ENCODE peak calls at places on chromosomes 12 and 14, in seven cellular contexts. J, M, O, L, X, R and F are unnamed samples.
A peak's percentile ranks its signal among the peaks of the same experiment; 100 is the strongest.

GRCh38 chr14:74964787-74965769 is 9.7 kb upstream of the PGF start:
- DNase-seq in M (peak; percentile 50), J (no peak), R (no peak), L (no peak), O (no peak), X (no peak), F (no peak)

GRCh38 chr14:75196064-75196463 is 19.7 kb upstream of the TMED10 start:
- DNase-seq in R (peak; percentile 9), M (no peak), O (no peak), L (no peak), J (no peak), X (no peak), F (no peak)

GRCh38 chr14:54025661-54026060 is 69.0 kb upstream of the BMP4 start:
- DNase-seq in L (peak; percentile 14), X (no peak), M (no peak), O (peak; percentile 12), J (peak; percentile 27), R (no peak), F (no peak)

GRCh38 chr12:42135264-42135814 is 9.3 kb downstream of the GXYLT1 start:
- DNase-seq in J (peak; percentile 11), O (no peak), X (no peak), R (no peak), M (peak; percentile 63), L (no peak), F (no peak)

GRCh38 chr12:108547633-108548172 is 13.3 kb downstream of the SART3 start:
- DNase-seq in O (no peak), R (no peak), L (no peak), M (no peak), X (no peak), J (no peak), F (no peak)

GRCh38 chr14:74549588-74549987 is 56.0 kb downstream of the ISCA2 start:
- DNase-seq in M (no peak), J (no peak), O (no peak), R (no peak), X (no peak), L (peak; percentile 54), F (no peak)

GRCh38 chr14:92578511-92578910 is 64.9 kb downstream of the RIN3 start:
- DNase-seq in J (no peak), L (no peak), M (no peak), X (no peak), R (no peak), O (no peak), F (no peak)

GRCh38 chr14:30621354-30621953 is 665 bp upstream of the SCFD1 start:
- DNase-seq in L (no peak), R (no peak), O (no peak), J (no peak), X (peak; percentile 10), M (no peak), F (no peak)

GRCh38 chr12:105676694-105677093 is 346.2 kb downstream of the C12orf75 start:
- DNase-seq in X (no peak), J (no peak), R (no peak), O (no peak), M (no peak), L (no peak), F (peak; percentile 31)

GRCh38 chr12:12718853-12719252 is 1.7 kb downstream of the CDKN1B start:
- DNase-seq in L (no peak), J (no peak), R (no peak), O (no peak), X (peak; percentile 31), M (no peak), F (no peak)

GRCh38 chr12:53713516-53713915 is 13.7 kb downstream of the CALCOCO1 start:
- DNase-seq in M (no peak), X (no peak), O (no peak), J (no peak), L (no peak), R (no peak), F (no peak)

GRCh38 chr12:121300083-121300819 is 3.7 kb upstream of the CAMKK2 start:
- DNase-seq in L (peak; percentile 98), M (no peak), J (no peak), R (peak; percentile 1), X (no peak), O (no peak), F (no peak)

GRCh38 chr12:49622501-49623141 is 740 bp upstream of the PRPF40B start:
- DNase-seq in M (no peak), J (no peak), L (no peak), X (peak; percentile 61), R (no peak), O (peak; percentile 28), F (peak; percentile 39)

GRCh38 chr14:91177073-91177796 is 63.4 kb downstream of the DGLUCY start:
- DNase-seq in M (peak; percentile 40), O (peak; percentile 57), R (peak; percentile 40), X (peak; percentile 72), J (peak; percentile 69), L (peak; percentile 21), F (peak; percentile 65)

GRCh38 chr12:124694846-124695497 is 127.6 kb upstream of the NCOR2 start:
- DNase-seq in M (no peak), X (peak; percentile 26), O (no peak), R (no peak), L (no peak), J (peak; percentile 91), F (no peak)

GRCh38 chr14:65321370-65321875 is 91.1 kb upstream of the FUT8 start:
- DNase-seq in R (no peak), M (no peak), X (peak; percentile 23), L (no peak), O (no peak), J (no peak), F (no peak)

GRCh38 chr14:104322531-104323466 is 184.4 kb downstream of the KIF26A start:
- DNase-seq in X (no peak), R (no peak), O (no peak), J (no peak), L (no peak), M (no peak), F (peak; percentile 17)

GRCh38 chr12:109461049-109461845 is 15.9 kb downstream of the KCTD10 start:
- DNase-seq in J (peak; percentile 36), X (no peak), R (no peak), L (no peak), O (peak; percentile 59), M (no peak), F (no peak)

GRCh38 chr14:36582011-36582873 is at the start of gene NKX2-8:
- DNase-seq in M (no peak), L (no peak), X (no peak), R (no peak), O (no peak), J (no peak), F (no peak)

GRCh38 chr14:97315790-97316189 is 518.6 kb downstream of the VRK1 start:
- DNase-seq in X (no peak), J (no peak), R (no peak), L (no peak), M (no peak), O (no peak), F (no peak)

GRCh38 chr12:75481774-75482173 is 1.2 kb downstream of the GLIPR1 start:
- DNase-seq in X (no peak), R (no peak), L (no peak), O (no peak), M (peak; percentile 48), J (peak; percentile 43), F (no peak)

GRCh38 chr12:20259786-20260185 is 108.6 kb upstream of the PDE3A start:
- DNase-seq in L (no peak), J (no peak), R (no peak), O (no peak), M (no peak), X (no peak), F (no peak)

GRCh38 chr12:76945867-76946266 is 67.0 kb upstream of the CSRP2 start:
- DNase-seq in M (peak; percentile 54), O (no peak), X (no peak), L (no peak), R (no peak), J (no peak), F (no peak)